ENCODE peak calls at places on chromosomes 3 and 15, in five cellular contexts. U, X, F, P and R are unnamed samples.

GRCh38 chr3:120956143-120956542 is 48.1 kb downstream of the STXBP5L start:
- ATAC-seq in U (no peak), X (no peak), F (no peak), P (no peak), R (no peak)

GRCh38 chr3:4580346-4581019 is 87.3 kb downstream of the ITPR1 start:
- ATAC-seq in U (peak), X (no peak), F (no peak), P (no peak), R (no peak)

GRCh38 chr3:23663661-23664186 is 142.0 kb upstream of the UBE2E1 start:
- ATAC-seq in U (no peak), X (no peak), F (no peak), P (no peak), R (no peak)

GRCh38 chr3:39183231-39184080 is 8.9 kb downstream of the XIRP1 start:
- ATAC-seq in U (no peak), X (no peak), F (no peak), P (no peak), R (no peak)

GRCh38 chr15:45378913-45379262 is 544 bp upstream of the GATM start:
- ATAC-seq in U (no peak), X (no peak), F (no peak), P (no peak), R (no peak)

GRCh38 chr3:129357616-129358015 is 70.8 kb downstream of the EFCAB12 start:
- ATAC-seq in U (no peak), X (no peak), F (no peak), P (no peak), R (no peak)

GRCh38 chr15:86121568-86121967 is 41.9 kb downstream of the AGBL1 start:
- ATAC-seq in U (no peak), X (no peak), F (no peak), P (no peak), R (no peak)

GRCh38 chr3:15933439-15934144 is 135.8 kb upstream of the ANKRD28 start:
- ATAC-seq in U (no peak), X (no peak), F (no peak), P (no peak), R (no peak)

GRCh38 chr3:187878776-187879524 is 133.7 kb upstream of the BCL6 start:
- ATAC-seq in U (no peak), X (no peak), F (no peak), P (no peak), R (no peak)